ENCODE peak calls at places on chromosomes 4 and X, in five cellular contexts. One of them, this sample, is unnamed.

GRCh38 chr4:172489896-172490295 is 676.7 kb downstream of the GALNTL6 start:
- DNase-seq in AG10803: no peak
- DNase-seq in WERI-Rb-1: no peak
- DNase-seq in psoas muscle: no peak
- DNase-seq in lower leg skin: no peak
- DNase-seq in this sample: no peak

GRCh38 chr4:53788011-53788410 is 196.7 kb upstream of the LNX1 start:
- DNase-seq in psoas muscle: no peak
- DNase-seq in WERI-Rb-1: no peak
- DNase-seq in lower leg skin: no peak
- DNase-seq in AG10803: no peak
- DNase-seq in this sample: no peak

GRCh38 chr4:73103799-73104503 is 34.4 kb upstream of the COX18 start:
- DNase-seq in AG10803: no peak
- DNase-seq in lower leg skin: no peak
- DNase-seq in WERI-Rb-1: no peak
- DNase-seq in psoas muscle: no peak
- DNase-seq in this sample: peak

GRCh38 chr4:8261851-8262535 is 7.6 kb upstream of the HTRA3 start:
- DNase-seq in WERI-Rb-1: peak
- DNase-seq in AG10803: no peak
- DNase-seq in lower leg skin: no peak
- DNase-seq in psoas muscle: no peak
- DNase-seq in this sample: peak

GRCh38 chrX:76454456-76454927 is 27.0 kb downstream of the MAGEE1 start:
- DNase-seq in psoas muscle: no peak
- DNase-seq in lower leg skin: peak
- DNase-seq in AG10803: peak
- DNase-seq in WERI-Rb-1: no peak
- DNase-seq in this sample: peak

GRCh38 chr4:10273030-10273429 is 156.4 kb upstream of the WDR1 start:
- DNase-seq in lower leg skin: no peak
- DNase-seq in psoas muscle: no peak
- DNase-seq in AG10803: peak
- DNase-seq in WERI-Rb-1: no peak
- DNase-seq in this sample: no peak

GRCh38 chr4:16176621-16177020 is 49.6 kb downstream of the TAPT1 start:
- DNase-seq in WERI-Rb-1: peak
- DNase-seq in lower leg skin: no peak
- DNase-seq in AG10803: no peak
- DNase-seq in psoas muscle: no peak
- DNase-seq in this sample: no peak

GRCh38 chr4:1868293-1868692 is 2.9 kb upstream of the NSD2 start:
- DNase-seq in lower leg skin: no peak
- DNase-seq in AG10803: no peak
- DNase-seq in WERI-Rb-1: no peak
- DNase-seq in psoas muscle: peak
- DNase-seq in this sample: no peak

GRCh38 chrX:138638996-138639395 is 72.5 kb downstream of the FGF13 start:
- DNase-seq in lower leg skin: no peak
- DNase-seq in WERI-Rb-1: no peak
- DNase-seq in AG10803: peak
- DNase-seq in psoas muscle: no peak
- DNase-seq in this sample: no peak

GRCh38 chrX:68432648-68433047 is 647 bp downstream of the OPHN1 start:
- DNase-seq in lower leg skin: no peak
- DNase-seq in AG10803: peak
- DNase-seq in psoas muscle: no peak
- DNase-seq in WERI-Rb-1: peak
- DNase-seq in this sample: no peak

GRCh38 chrX:150984164-150984824 is 1.2 kb downstream of the HMGB3 start:
- DNase-seq in lower leg skin: no peak
- DNase-seq in psoas muscle: no peak
- DNase-seq in WERI-Rb-1: peak
- DNase-seq in AG10803: no peak
- DNase-seq in this sample: no peak

GRCh38 chr4:132344924-132345828 is 803.9 kb upstream of the PCDH10 start:
- DNase-seq in WERI-Rb-1: no peak
- DNase-seq in psoas muscle: no peak
- DNase-seq in AG10803: no peak
- DNase-seq in lower leg skin: no peak
- DNase-seq in this sample: peak

GRCh38 chr4:61992351-61992750 is 792.2 kb downstream of the ADGRL3 start:
- DNase-seq in lower leg skin: no peak
- DNase-seq in psoas muscle: no peak
- DNase-seq in WERI-Rb-1: peak
- DNase-seq in AG10803: no peak
- DNase-seq in this sample: no peak

GRCh38 chrX:323721-324628 is 5.4 kb upstream of the GTPBP6 start:
- DNase-seq in lower leg skin: no peak
- DNase-seq in psoas muscle: peak
- DNase-seq in AG10803: peak
- DNase-seq in WERI-Rb-1: peak
- DNase-seq in this sample: peak

GRCh38 chr4:15547392-15547791 is 77.7 kb downstream of the CC2D2A start:
- DNase-seq in AG10803: no peak
- DNase-seq in lower leg skin: no peak
- DNase-seq in psoas muscle: no peak
- DNase-seq in WERI-Rb-1: no peak
- DNase-seq in this sample: no peak

GRCh38 chrX:72094894-72095293 is 36.8 kb downstream of the RTL5 start:
- DNase-seq in WERI-Rb-1: no peak
- DNase-seq in lower leg skin: peak
- DNase-seq in AG10803: no peak
- DNase-seq in psoas muscle: no peak
- DNase-seq in this sample: peak

GRCh38 chr4:40923326-40924095 is 173.8 kb downstream of the NSUN7 start:
- DNase-seq in lower leg skin: no peak
- DNase-seq in psoas muscle: no peak
- DNase-seq in AG10803: no peak
- DNase-seq in WERI-Rb-1: no peak
- DNase-seq in this sample: no peak

GRCh38 chrX:17744896-17745523 is 7.7 kb downstream of the SCML1 start:
- DNase-seq in lower leg skin: no peak
- DNase-seq in psoas muscle: no peak
- DNase-seq in WERI-Rb-1: no peak
- DNase-seq in AG10803: no peak
- DNase-seq in this sample: peak

GRCh38 chr4:7904942-7905341 is 34.7 kb downstream of the AFAP1 start:
- DNase-seq in WERI-Rb-1: no peak
- DNase-seq in lower leg skin: no peak
- DNase-seq in AG10803: peak
- DNase-seq in psoas muscle: no peak
- DNase-seq in this sample: peak

GRCh38 chrX:115535844-115536243 is 25.1 kb upstream of the PLS3 start:
- DNase-seq in WERI-Rb-1: no peak
- DNase-seq in AG10803: no peak
- DNase-seq in lower leg skin: no peak
- DNase-seq in psoas muscle: no peak
- DNase-seq in this sample: no peak

GRCh38 chr4:85953651-85954018 is 406.2 kb downstream of the MAPK10 start:
- DNase-seq in AG10803: peak
- DNase-seq in lower leg skin: no peak
- DNase-seq in psoas muscle: no peak
- DNase-seq in WERI-Rb-1: no peak
- DNase-seq in this sample: peak

GRCh38 chr4:159283697-159284492 is 181.0 kb downstream of the RAPGEF2 start:
- DNase-seq in WERI-Rb-1: no peak
- DNase-seq in lower leg skin: no peak
- DNase-seq in AG10803: peak
- DNase-seq in psoas muscle: no peak
- DNase-seq in this sample: peak

GRCh38 chr4:143531368-143531767 is 17.9 kb downstream of the SMARCA5 start:
- DNase-seq in psoas muscle: no peak
- DNase-seq in WERI-Rb-1: no peak
- DNase-seq in lower leg skin: no peak
- DNase-seq in AG10803: no peak
- DNase-seq in this sample: no peak

GRCh38 chrX:45274576-45274975 is 73.9 kb upstream of the DIPK2B start:
- DNase-seq in lower leg skin: no peak
- DNase-seq in WERI-Rb-1: no peak
- DNase-seq in AG10803: peak
- DNase-seq in psoas muscle: no peak
- DNase-seq in this sample: no peak

GRCh38 chrX:15350329-15350996 is 15.1 kb upstream of the PIGA start:
- DNase-seq in psoas muscle: no peak
- DNase-seq in AG10803: no peak
- DNase-seq in lower leg skin: no peak
- DNase-seq in WERI-Rb-1: peak
- DNase-seq in this sample: peak

GRCh38 chr4:93829531-93830089 is 1.1 kb downstream of the ATOH1 start:
- DNase-seq in lower leg skin: no peak
- DNase-seq in WERI-Rb-1: no peak
- DNase-seq in AG10803: no peak
- DNase-seq in psoas muscle: no peak
- DNase-seq in this sample: no peak

GRCh38 chr4:93832097-93832496 is 3.5 kb downstream of the ATOH1 start:
- DNase-seq in AG10803: no peak
- DNase-seq in lower leg skin: no peak
- DNase-seq in WERI-Rb-1: no peak
- DNase-seq in psoas muscle: no peak
- DNase-seq in this sample: no peak

GRCh38 chr4:93830090-93830818 is 1.7 kb downstream of the ATOH1 start:
- DNase-seq in AG10803: no peak
- DNase-seq in lower leg skin: no peak
- DNase-seq in psoas muscle: no peak
- DNase-seq in WERI-Rb-1: no peak
- DNase-seq in this sample: no peak

GRCh38 chr4:93835929-93836328 is 7.4 kb downstream of the ATOH1 start:
- DNase-seq in psoas muscle: no peak
- DNase-seq in AG10803: no peak
- DNase-seq in lower leg skin: no peak
- DNase-seq in WERI-Rb-1: no peak
- DNase-seq in this sample: no peak

DNA sequence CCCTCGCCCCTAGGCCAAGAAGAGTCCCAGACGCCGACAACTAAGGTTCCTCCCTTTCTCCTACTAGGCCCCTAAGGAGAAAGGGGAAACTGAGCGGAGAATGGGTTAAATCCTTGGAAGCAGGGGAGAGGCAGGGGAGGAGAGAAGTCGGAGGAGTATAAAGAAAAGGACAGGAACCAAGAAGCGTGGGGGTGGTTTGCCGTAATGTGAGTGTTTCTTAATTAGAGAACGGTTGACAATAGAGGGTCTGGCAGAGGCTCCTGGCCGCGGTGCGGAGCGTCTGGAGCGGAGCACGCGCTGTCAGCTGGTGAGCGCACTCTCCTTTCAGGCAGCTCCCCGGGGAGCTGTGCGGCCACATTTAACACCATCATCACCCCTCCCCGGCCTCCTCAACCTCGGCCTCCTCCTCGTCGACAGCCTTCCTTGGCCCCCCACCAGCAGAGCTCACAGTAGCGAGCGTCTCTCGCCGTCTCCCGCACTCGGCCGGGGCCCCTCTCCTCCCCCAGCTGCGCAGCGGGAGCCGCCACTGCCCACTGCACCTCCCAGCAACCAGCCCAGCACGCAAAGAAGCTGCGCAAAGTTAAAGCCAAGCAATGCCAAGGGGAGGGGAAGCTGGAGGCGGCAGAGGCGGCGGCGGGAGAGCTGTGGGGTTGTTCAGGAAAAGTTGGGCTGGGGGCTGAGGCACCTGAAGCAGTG is 6.0 kb downstream of the ATOH1 start:
- DNase-seq in lower leg skin: no peak
- DNase-seq in WERI-Rb-1: no peak
- DNase-seq in psoas muscle: no peak
- DNase-seq in AG10803: no peak
- DNase-seq in this sample: no peak
- H3K4me3 ChIP-seq in lower leg skin: no peak
- H3K4me3 ChIP-seq in WERI-Rb-1: no peak
- H3K4me3 ChIP-seq in psoas muscle: no peak
- H3K4me3 ChIP-seq in AG10803: no peak
- H3K4me3 ChIP-seq in this sample: no peak

GRCh38 chr4:55001538-55001937 is 123.9 kb downstream of the KDR start:
- DNase-seq in WERI-Rb-1: no peak
- DNase-seq in lower leg skin: no peak
- DNase-seq in AG10803: no peak
- DNase-seq in psoas muscle: no peak
- DNase-seq in this sample: no peak

GRCh38 chr4:55002431-55002830 is 123.0 kb downstream of the KDR start:
- DNase-seq in psoas muscle: no peak
- DNase-seq in WERI-Rb-1: no peak
- DNase-seq in lower leg skin: no peak
- DNase-seq in AG10803: no peak
- DNase-seq in this sample: no peak

GRCh38 chr4:55004831-55005230 is 120.6 kb downstream of the KDR start:
- DNase-seq in lower leg skin: no peak
- DNase-seq in WERI-Rb-1: no peak
- DNase-seq in psoas muscle: peak
- DNase-seq in AG10803: peak
- DNase-seq in this sample: no peak

GRCh38 chr4:54998991-54999390 is 126.4 kb downstream of the KDR start:
- DNase-seq in psoas muscle: no peak
- DNase-seq in AG10803: peak
- DNase-seq in lower leg skin: no peak
- DNase-seq in WERI-Rb-1: no peak
- DNase-seq in this sample: peak
- TF ChIP-seq CTCF in psoas muscle: peak
- TF ChIP-seq CTCF in AG10803: peak
- TF ChIP-seq CTCF in lower leg skin: no peak
- TF ChIP-seq CTCF in WERI-Rb-1: no peak
- TF ChIP-seq CTCF in this sample: peak

DNA sequence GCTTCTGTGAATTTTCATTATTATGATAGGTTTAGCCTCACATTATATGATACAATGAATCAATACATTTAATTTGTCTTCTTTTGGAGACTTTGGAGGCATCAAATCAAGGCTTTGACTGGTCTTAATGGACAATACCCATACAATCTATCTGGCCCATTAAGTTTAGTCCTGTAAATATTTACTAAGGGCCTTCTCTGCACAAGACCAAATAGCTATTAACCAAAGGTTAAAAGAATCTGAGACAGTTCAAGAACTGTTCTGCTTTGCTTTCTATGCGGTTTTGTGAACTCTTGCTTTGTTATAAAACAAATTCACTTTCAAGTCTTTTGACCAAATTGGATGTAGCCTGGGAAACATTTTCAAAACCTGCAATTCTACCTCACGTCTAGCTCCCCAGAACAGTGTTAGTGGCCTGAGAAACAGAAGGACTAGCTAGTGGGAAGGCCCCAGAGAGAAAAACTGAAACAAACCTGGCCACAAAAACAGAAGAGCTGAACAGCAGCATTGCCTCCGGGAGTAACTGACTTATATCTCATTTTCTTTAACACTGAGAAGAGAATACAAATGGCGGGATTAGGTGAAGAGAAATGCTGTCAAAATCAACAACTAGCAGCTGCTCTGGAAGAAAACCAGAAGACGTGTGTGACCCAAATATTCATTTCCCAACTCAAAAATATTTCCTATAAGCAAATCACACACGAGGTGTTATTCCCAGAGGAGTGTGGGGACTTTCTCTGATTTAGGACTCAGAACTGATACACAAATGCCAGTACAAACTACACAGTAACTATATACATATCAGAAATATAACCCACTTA is 548 bp downstream of the TLR1 start:
- DNase-seq in AG10803: peak
- DNase-seq in psoas muscle: no peak
- DNase-seq in lower leg skin: no peak
- DNase-seq in WERI-Rb-1: no peak
- DNase-seq in this sample: peak
- H3K4me3 ChIP-seq in AG10803: no peak
- H3K4me3 ChIP-seq in psoas muscle: peak
- H3K4me3 ChIP-seq in lower leg skin: peak
- H3K4me3 ChIP-seq in WERI-Rb-1: no peak
- H3K4me3 ChIP-seq in this sample: no peak

GRCh38 chr4:165207431-165208321 is at the start of gene KLHL2:
- DNase-seq in lower leg skin: peak
- DNase-seq in AG10803: peak
- DNase-seq in psoas muscle: peak
- DNase-seq in WERI-Rb-1: peak
- DNase-seq in this sample: peak
- TF ChIP-seq CTCF in lower leg skin: no peak
- TF ChIP-seq CTCF in AG10803: no peak
- TF ChIP-seq CTCF in psoas muscle: no peak
- TF ChIP-seq CTCF in WERI-Rb-1: no peak
- TF ChIP-seq CTCF in this sample: no peak